ENCODE peak calls at places on chromosomes 6 and 20, in nine cellular contexts. X is H7, O is lung microvascular endothelial cell, Z is Ammon's horn, M is EL, U is NCI-H748 treated with DMSO at 0.1 percent for 48 hours, V is PC-3, E is astrocyte, R is nucleus accumbens. J is an unnamed sample.

GRCh38 chr6:14175031-14175430 is 57.5 kb downstream of the CD83 start:
- DNase-seq in X (no peak), O (no peak), Z (no peak), M (no peak), U (no peak), V (no peak), E (no peak), R (no peak), J (no peak)

GRCh38 chr20:63254536-63255384 is 497 bp upstream of the NKAIN4 start:
- DNase-seq in X (peak; percentile 94), O (no peak), Z (no peak), M (no peak), U (no peak), V (no peak), E (no peak), R (no peak), J (no peak)

GRCh38 chr6:5723905-5724691 is 282.6 kb downstream of the NRN1 start:
- DNase-seq in X (peak; percentile 64), O (no peak), Z (peak; percentile 53), M (no peak), U (no peak), V (no peak), E (no peak), R (peak; percentile 17), J (no peak)

GRCh38 chr6:148517518-148517917 is 174.9 kb downstream of the SASH1 start:
- DNase-seq in X (no peak), O (no peak), Z (no peak), M (no peak), U (no peak), V (no peak), E (no peak), R (no peak), J (no peak)

GRCh38 chr20:5222919-5223634 is 93.7 kb downstream of the PROKR2 start:
- DNase-seq in X (peak; percentile 67), O (peak; percentile 73), Z (peak; percentile 86), M (peak; percentile 65), U (peak; percentile 65), V (peak; percentile 83), E (peak; percentile 30), R (peak; percentile 76), J (no peak)

GRCh38 chr6:90468080-90468479 is 118.8 kb downstream of the MAP3K7 start:
- DNase-seq in X (no peak), O (no peak), Z (no peak), M (peak; percentile 62), U (no peak), V (peak; percentile 65), E (peak; percentile 75), R (no peak), J (no peak)

GRCh38 chr6:170111816-170112582 is 178.9 kb downstream of the DLL1 start:
- DNase-seq in X (no peak), O (no peak), Z (no peak), M (no peak), U (no peak), V (no peak), E (no peak), R (no peak), J (no peak)

GRCh38 chr6:140879861-140880260 is 1252.9 kb upstream of the GJE1 start:
- DNase-seq in X (no peak), O (no peak), Z (no peak), M (peak; percentile 52), U (no peak), V (peak; percentile 63), E (peak; percentile 62), R (no peak), J (no peak)

GRCh38 chr6:107560657-107561056 is 70.7 kb downstream of the SOBP start:
- DNase-seq in X (peak; percentile 41), O (no peak), Z (no peak), M (no peak), U (no peak), V (no peak), E (no peak), R (no peak), J (peak; percentile 22)

GRCh38 chr20:62602550-62602949 is 39.8 kb upstream of the SLCO4A1 start:
- DNase-seq in X (no peak), O (no peak), Z (no peak), M (no peak), U (no peak), V (peak; percentile 78), E (no peak), R (no peak), J (no peak)

GRCh38 chr20:31605902-31606677 is 1.0 kb downstream of the ID1 start:
- DNase-seq in X (peak; percentile 86), O (peak; percentile 41), Z (peak; percentile 24), M (no peak), U (no peak), V (peak; percentile 19), E (no peak), R (no peak), J (no peak)

GRCh38 chr6:44704240-44705150 is 317.0 kb downstream of the CDC5L start:
- DNase-seq in X (no peak), O (no peak), Z (no peak), M (no peak), U (no peak), V (no peak), E (no peak), R (no peak), J (no peak)

GRCh38 chr6:105794263-105794662 is 291.9 kb upstream of the PRDM1 start:
- DNase-seq in X (peak; percentile 55), O (no peak), Z (peak; percentile 54), M (no peak), U (no peak), V (peak; percentile 42), E (no peak), R (no peak), J (no peak)

GRCh38 chr20:64261138-64261537 is 5.6 kb downstream of the PCMTD2 start:
- DNase-seq in X (no peak), O (peak; percentile 90), Z (no peak), M (peak; percentile 78), U (no peak), V (no peak), E (no peak), R (no peak), J (no peak)

GRCh38 chr6:4794140-4794707 is 18.0 kb downstream of the CDYL start:
- DNase-seq in X (peak; percentile 49), O (no peak), Z (peak; percentile 36), M (no peak), U (no peak), V (no peak), E (no peak), R (peak; percentile 25), J (no peak)

GRCh38 chr6:134878136-134878535 is 71.8 kb downstream of the ALDH8A1 start:
- DNase-seq in X (no peak), O (no peak), Z (no peak), M (peak; percentile 18), U (no peak), V (no peak), E (no peak), R (no peak), J (no peak)

GRCh38 chr20:62752671-62753501 is 43.4 kb upstream of the MRGBP start:
- DNase-seq in X (no peak), O (no peak), Z (no peak), M (peak; percentile 21), U (no peak), V (no peak), E (no peak), R (no peak), J (no peak)

GRCh38 chr6:105900120-105900937 is 185.8 kb upstream of the PRDM1 start:
- DNase-seq in X (no peak), O (no peak), Z (no peak), M (peak; percentile 50), U (no peak), V (no peak), E (peak; percentile 74), R (no peak), J (no peak)

GRCh38 chr6:69973763-69974162 is 107.4 kb downstream of the COL19A1 start:
- DNase-seq in X (no peak), O (no peak), Z (no peak), M (no peak), U (no peak), V (no peak), E (no peak), R (no peak), J (no peak)